ENCODE peak calls at places on chromosome 15, in five cellular contexts. I is heart right ventricle, K is HCT116, Z is epithelial cell of esophagus, J is gastrocnemius medialis. X is an unnamed sample.

GRCh38 chr15:34721802-34722795 is 32.7 kb downstream of the GJD2 start:
- DNase-seq in I (peak; percentile 70), K (peak; percentile 7), Z (peak; percentile 74), J (peak; percentile 30), X (no peak)

GRCh38 chr15:33098082-33099058 is 96.1 kb downstream of the FMN1 start:
- DNase-seq in I (no peak), K (no peak), Z (peak; percentile 71), J (no peak), X (peak; percentile 61)

GRCh38 chr15:66630801-66631351 is 65.1 kb upstream of the LCTL start:
- DNase-seq in I (no peak), K (no peak), Z (no peak), J (no peak), X (no peak)

GRCh38 chr15:65862682-65863081 is 6.6 kb upstream of the RAB11A start:
- DNase-seq in I (no peak), K (peak; percentile 90), Z (peak; percentile 64), J (no peak), X (peak; percentile 78)

GRCh38 chr15:93236924-93237323 is 147.9 kb upstream of the RGMA start:
- DNase-seq in I (no peak), K (no peak), Z (no peak), J (no peak), X (no peak)

GRCh38 chr15:71743861-71744382 is 66.4 kb upstream of the NR2E3 start:
- DNase-seq in I (peak; percentile 63), K (no peak), Z (peak; percentile 58), J (no peak), X (no peak)

GRCh38 chr15:64746356-64746755 is 29.0 kb downstream of the RBPMS2 start:
- DNase-seq in I (no peak), K (no peak), Z (no peak), J (no peak), X (no peak)

GRCh38 chr15:99909914-99910313 is 176.7 kb upstream of the LYSMD4 start:
- DNase-seq in I (no peak), K (peak; percentile 38), Z (no peak), J (no peak), X (no peak)

GRCh38 chr15:73109751-73110150 is 57.5 kb downstream of the NEO1 start:
- DNase-seq in I (no peak), K (no peak), Z (no peak), J (no peak), X (no peak)

GRCh38 chr15:71115567-71116351 is 488 bp downstream of the THSD4 start:
- DNase-seq in I (peak; percentile 24), K (no peak), Z (peak; percentile 67), J (no peak), X (no peak)

GRCh38 chr15:101128696-101129095 is 123.2 kb downstream of the CHSY1 start:
- DNase-seq in I (no peak), K (no peak), Z (no peak), J (no peak), X (no peak)

GRCh38 chr15:84079885-84080777 is 155.4 kb upstream of the GOLGA6L4 start:
- DNase-seq in I (peak; percentile 3), K (no peak), Z (peak; percentile 44), J (no peak), X (no peak)

GRCh38 chr15:49697121-49697520 is 76.3 kb downstream of the DTWD1 start:
- DNase-seq in I (no peak), K (no peak), Z (peak; percentile 74), J (no peak), X (no peak)

GRCh38 chr15:41928637-41929620 is 35.1 kb upstream of the SPTBN5 start:
- DNase-seq in I (peak; percentile 71), K (no peak), Z (no peak), J (peak; percentile 52), X (no peak)

GRCh38 chr15:83115410-83115809 is 8.0 kb downstream of the TM6SF1 start:
- DNase-seq in I (no peak), K (no peak), Z (no peak), J (no peak), X (no peak)

GRCh38 chr15:48440084-48440483 is 108.9 kb downstream of the DUT start:
- DNase-seq in I (no peak), K (no peak), Z (no peak), J (peak; percentile 49), X (peak; percentile 44)

GRCh38 chr15:52232327-52232726 is 41.1 kb upstream of the GNB5 start:
- DNase-seq in I (no peak), K (no peak), Z (no peak), J (no peak), X (no peak)

GRCh38 chr15:69758810-69759410 is 306.3 kb downstream of the RPLP1 start:
- DNase-seq in I (peak; percentile 23), K (no peak), Z (no peak), J (no peak), X (no peak)

GRCh38 chr15:71650603-71651002 is 159.8 kb upstream of the NR2E3 start:
- DNase-seq in I (no peak), K (no peak), Z (no peak), J (no peak), X (no peak)

GRCh38 chr15:90141646-90142045 is 39.4 kb upstream of the IDH2 start:
- DNase-seq in I (no peak), K (no peak), Z (no peak), J (no peak), X (no peak)

GRCh38 chr15:58307313-58307961 is 124.4 kb upstream of the LIPC start:
- DNase-seq in I (no peak), K (no peak), Z (peak; percentile 46), J (no peak), X (no peak)

GRCh38 chr15:88400591-88400990 is 66.6 kb downstream of the MRPL46 start:
- DNase-seq in I (no peak), K (no peak), Z (no peak), J (no peak), X (no peak)

GRCh38 chr15:57134877-57135276 is 216.4 kb downstream of the TCF12 start:
- DNase-seq in I (no peak), K (no peak), Z (no peak), J (no peak), X (peak; percentile 38)

GRCh38 chr15:29428925-29429573 is 159.4 kb upstream of the NSMCE3 start:
- DNase-seq in I (no peak), K (no peak), Z (no peak), J (no peak), X (no peak)

GRCh38 chr15:40114218-40114617 is 5.5 kb upstream of the BMF start:
- DNase-seq in I (no peak), K (no peak), Z (no peak), J (no peak), X (no peak)
- H3K4me3 ChIP-seq in I (no peak overlapping the region), K (no peak overlapping the region), Z (no peak overlapping the region), J (no peak overlapping the region), X (no peak overlapping the region)

DNA sequence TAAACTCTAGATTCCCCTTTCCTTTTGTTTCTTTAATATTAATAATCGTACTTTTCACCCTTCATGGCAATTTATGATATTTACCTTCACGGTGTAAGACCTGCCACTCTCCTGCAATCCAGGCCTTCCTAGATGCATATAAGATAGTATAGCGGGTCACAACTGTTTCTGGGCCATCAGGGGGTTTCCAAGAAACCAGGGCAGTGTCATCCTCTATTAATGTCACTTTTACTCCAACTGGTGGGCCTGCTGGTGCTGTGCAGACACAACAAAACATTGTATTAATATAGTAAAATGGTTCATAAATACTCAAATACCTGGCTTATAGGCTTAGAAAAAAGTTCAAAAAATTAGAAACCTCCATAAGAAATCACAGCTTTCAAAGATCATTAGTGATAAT is 48.9 kb upstream of the PYGO1 start:
- DNase-seq in I (no peak), K (no peak), Z (no peak), J (no peak), X (no peak)
- TF ChIP-seq CTCF in I (no peak), K (no peak), Z (no peak), J (no peak), X (no peak)

DNA sequence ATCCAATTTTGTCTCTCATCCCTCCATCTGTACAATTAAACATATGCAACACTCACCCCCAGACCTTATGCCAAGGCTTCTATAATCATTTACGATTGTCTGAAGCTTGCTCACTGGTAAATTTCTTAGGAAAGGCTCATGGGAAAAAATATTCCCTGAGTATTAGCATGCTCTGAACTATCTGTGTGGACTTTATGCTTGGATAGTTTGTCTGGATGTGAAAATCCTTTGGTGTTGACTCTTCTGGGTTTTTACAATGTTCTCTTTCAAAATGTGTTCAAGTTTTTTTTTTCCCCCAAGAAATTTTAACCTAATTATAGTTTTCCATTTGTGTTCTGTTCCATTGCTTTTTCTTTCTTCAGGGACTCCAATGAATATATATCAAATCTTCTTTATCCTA is 19.9 kb upstream of the TTBK2 start:
- DNase-seq in I (no peak), K (no peak), Z (no peak), J (no peak), X (no peak)
- H3K4me3 ChIP-seq in I (no peak overlapping the region), K (no peak overlapping the region), Z (no peak overlapping the region), J (no peak overlapping the region), X (no peak overlapping the region)

GRCh38 chr15:96360581-96361308 is 30.2 kb downstream of the NR2F2 start:
- DNase-seq in I (no peak), K (no peak), Z (no peak), J (no peak), X (no peak)

GRCh38 chr15:96361309-96362000 is 31.0 kb downstream of the NR2F2 start:
- DNase-seq in I (no peak), K (no peak), Z (no peak), J (no peak), X (no peak)

GRCh38 chr15:96363692-96364091 is 33.2 kb downstream of the NR2F2 start:
- DNase-seq in I (no peak), K (no peak), Z (no peak), J (no peak), X (no peak)

GRCh38 chr15:96362001-96362758 is 31.7 kb downstream of the NR2F2 start:
- DNase-seq in I (no peak), K (no peak), Z (no peak), J (no peak), X (no peak)

GRCh38 chr15:96362759-96363678 is 32.5 kb downstream of the NR2F2 start:
- DNase-seq in I (no peak), K (no peak), Z (peak; percentile 43), J (no peak), X (no peak)
- TF ChIP-seq CTCF in I (no peak), K (no peak), Z (no peak), J (no peak), X (no peak)

X was measured in HFF-Myc.